ENCODE peak calls at places on chromosomes 6 and 20, in seven cellular contexts. W, I, C, S, P, N and X are unnamed samples.

GRCh38 chr6:12343122-12343439 is 52.9 kb downstream of the EDN1 start:
- DNase-seq in W (no peak), I (no peak), C (no peak), S (no peak), P (no peak), N (no peak), X (no peak)

GRCh38 chr6:3086282-3086946 is 18.1 kb downstream of the RIPK1 start:
- DNase-seq in W (no peak), I (no peak), C (no peak), S (no peak), P (no peak), N (no peak), X (no peak)

GRCh38 chr6:158387036-158387435 is 74.8 kb downstream of the TULP4 start:
- DNase-seq in W (no peak), I (no peak), C (no peak), S (no peak), P (no peak), N (no peak), X (no peak)

GRCh38 chr20:6765469-6766058 is 1.9 kb upstream of the BMP2 start:
- DNase-seq in W (no peak), I (no peak), C (peak), S (no peak), P (no peak), N (no peak), X (no peak)

GRCh38 chr6:161922631-161923119 is 648.8 kb upstream of the AGPAT4 start:
- DNase-seq in W (no peak), I (no peak), C (peak), S (peak), P (peak), N (peak), X (peak)

GRCh38 chr20:33079267-33079666 is at the start of gene BPIFB4:
- DNase-seq in W (no peak), I (no peak), C (no peak), S (no peak), P (no peak), N (no peak), X (no peak)

GRCh38 chr6:109455161-109455501 is 441 bp downstream of the MICAL1 start:
- DNase-seq in W (no peak), I (no peak), C (no peak), S (peak), P (peak), N (no peak), X (no peak)

GRCh38 chr20:40080059-40080652 is 608.9 kb downstream of the MAFB start:
- DNase-seq in W (no peak), I (no peak), C (no peak), S (peak), P (no peak), N (no peak), X (no peak)

GRCh38 chr20:57398231-57398821 is 7.1 kb downstream of the RBM38 start:
- DNase-seq in W (no peak), I (peak), C (peak), S (no peak), P (no peak), N (no peak), X (no peak)